ENCODE peak calls at places on chromosomes 13 and 19, in four cellular contexts. One of them, this sample, is unnamed.

GRCh38 chr19:38020331-38020730 is 113.3 kb downstream of the SIPA1L3 start:
- DNase-seq in SK-N-SH: no peak
- DNase-seq in transverse colon: no peak
- DNase-seq in suprapubic skin: no peak
- DNase-seq in this sample: no peak

GRCh38 chr19:32289566-32290210 is 55.7 kb upstream of the ZNF507 start:
- DNase-seq in transverse colon: no peak
- DNase-seq in suprapubic skin: no peak
- DNase-seq in SK-N-SH: no peak
- DNase-seq in this sample: no peak

GRCh38 chr13:38002596-38002995 is 133.0 kb upstream of the TRPC4 start:
- DNase-seq in transverse colon: no peak
- DNase-seq in SK-N-SH: no peak
- DNase-seq in suprapubic skin: no peak
- DNase-seq in this sample: no peak

GRCh38 chr13:66574606-66575005 is 655.5 kb downstream of the PCDH9 start:
- DNase-seq in transverse colon: no peak
- DNase-seq in suprapubic skin: no peak
- DNase-seq in SK-N-SH: no peak
- DNase-seq in this sample: no peak

GRCh38 chr13:25881946-25882574 is 169.8 kb downstream of the SHISA2 start:
- DNase-seq in SK-N-SH: peak
- DNase-seq in transverse colon: no peak
- DNase-seq in suprapubic skin: no peak
- DNase-seq in this sample: no peak

GRCh38 chr19:41335467-41335866 is 18.3 kb downstream of the TGFB1 start:
- DNase-seq in SK-N-SH: no peak
- DNase-seq in suprapubic skin: no peak
- DNase-seq in transverse colon: no peak
- DNase-seq in this sample: no peak

GRCh38 chr19:47093841-47094240 is 19.7 kb downstream of the ZC3H4 start:
- DNase-seq in suprapubic skin: no peak
- DNase-seq in transverse colon: no peak
- DNase-seq in SK-N-SH: no peak
- DNase-seq in this sample: no peak

GRCh38 chr19:13986348-13986904 is 19.7 kb downstream of the RFX1 start:
- DNase-seq in SK-N-SH: peak
- DNase-seq in transverse colon: peak
- DNase-seq in suprapubic skin: peak
- DNase-seq in this sample: peak

GRCh38 chr13:114035583-114036501 is 62.0 kb upstream of the C13orf46 start:
- DNase-seq in transverse colon: no peak
- DNase-seq in SK-N-SH: no peak
- DNase-seq in suprapubic skin: no peak
- DNase-seq in this sample: peak

GRCh38 chr13:112910016-112910415 is 59.0 kb upstream of the MCF2L start:
- DNase-seq in transverse colon: no peak
- DNase-seq in SK-N-SH: no peak
- DNase-seq in suprapubic skin: no peak
- DNase-seq in this sample: no peak

GRCh38 chr13:112907916-112908315 is 61.1 kb upstream of the MCF2L start:
- DNase-seq in suprapubic skin: peak
- DNase-seq in SK-N-SH: no peak
- DNase-seq in transverse colon: no peak
- DNase-seq in this sample: no peak

GRCh38 chr13:112905990-112906641 is 62.9 kb upstream of the MCF2L start:
- DNase-seq in SK-N-SH: no peak
- DNase-seq in suprapubic skin: peak
- DNase-seq in transverse colon: no peak
- DNase-seq in this sample: no peak

GRCh38 chr13:112907286-112907685 is 61.7 kb upstream of the MCF2L start:
- DNase-seq in SK-N-SH: no peak
- DNase-seq in suprapubic skin: peak
- DNase-seq in transverse colon: no peak
- DNase-seq in this sample: no peak

DNA sequence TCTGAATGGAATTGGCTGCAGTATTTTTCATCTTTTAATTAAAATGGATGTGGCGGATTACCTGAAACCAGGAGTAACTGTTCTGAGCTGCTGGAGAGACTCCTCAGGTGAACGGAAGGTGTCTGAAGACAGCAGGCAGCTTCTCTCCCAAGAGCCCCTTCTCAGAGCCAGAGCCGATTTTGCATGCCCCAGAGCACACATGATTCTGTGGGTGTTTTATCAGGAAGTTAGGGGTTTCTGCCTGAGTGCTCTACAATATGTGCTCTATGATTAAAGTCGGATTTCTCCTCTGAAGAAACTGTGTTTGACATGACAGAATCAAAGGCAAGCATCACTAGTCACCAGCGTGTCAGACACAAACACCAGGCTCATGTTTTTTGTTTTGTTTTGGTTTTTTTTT is 60.7 kb upstream of the MCF2L start:
- DNase-seq in suprapubic skin: no peak
- DNase-seq in SK-N-SH: no peak
- DNase-seq in transverse colon: no peak
- DNase-seq in this sample: no peak
- TF ChIP-seq EP300 in suprapubic skin: no peak
- TF ChIP-seq EP300 in SK-N-SH: no peak
- TF ChIP-seq EP300 in transverse colon: no peak
- TF ChIP-seq EP300 in this sample: no peak

DNA sequence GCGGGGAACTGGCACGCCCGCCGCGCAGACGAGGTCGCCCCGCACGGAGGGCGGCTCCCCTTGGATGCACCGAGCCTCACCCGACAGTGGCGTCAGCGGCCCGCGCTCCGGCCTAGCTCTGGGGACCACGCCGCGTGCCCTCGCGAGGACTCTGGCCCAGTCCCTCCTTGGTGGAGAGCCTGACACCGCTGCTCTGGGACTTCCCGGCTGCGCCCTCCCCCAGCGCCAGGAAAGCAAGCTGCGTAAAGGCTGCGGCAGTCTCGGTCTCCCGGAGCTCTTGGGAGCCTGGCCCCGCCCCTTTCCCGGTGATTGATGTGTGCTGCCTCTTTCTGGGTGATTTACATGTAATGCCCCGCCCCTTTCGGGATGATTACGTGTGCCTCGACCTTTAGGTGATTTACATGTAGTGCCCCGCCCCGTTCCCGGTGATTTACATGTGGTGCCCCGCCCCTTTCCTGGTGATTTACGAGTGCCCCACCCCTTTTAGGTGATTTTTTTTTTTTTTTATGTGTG is at the start of gene LENG9:
- DNase-seq in transverse colon: peak
- DNase-seq in suprapubic skin: peak
- DNase-seq in SK-N-SH: peak
- DNase-seq in this sample: peak
- TF ChIP-seq EP300 in transverse colon: no peak
- TF ChIP-seq EP300 in suprapubic skin: no peak
- TF ChIP-seq EP300 in SK-N-SH: no peak
- TF ChIP-seq EP300 in this sample: peak

GRCh38 chr19:40177286-40178070 is 13.7 kb upstream of the MAP3K10 start:
- DNase-seq in SK-N-SH: no peak
- DNase-seq in suprapubic skin: no peak
- DNase-seq in transverse colon: no peak
- DNase-seq in this sample: no peak

GRCh38 chr19:40174087-40174486 is 17.1 kb upstream of the MAP3K10 start:
- DNase-seq in suprapubic skin: no peak
- DNase-seq in SK-N-SH: no peak
- DNase-seq in transverse colon: no peak
- DNase-seq in this sample: no peak

GRCh38 chr19:40178756-40179155 is 12.5 kb upstream of the MAP3K10 start:
- DNase-seq in transverse colon: no peak
- DNase-seq in suprapubic skin: no peak
- DNase-seq in SK-N-SH: no peak
- DNase-seq in this sample: no peak

GRCh38 chr19:40175820-40176219 is 15.4 kb upstream of the MAP3K10 start:
- DNase-seq in transverse colon: no peak
- DNase-seq in SK-N-SH: no peak
- DNase-seq in suprapubic skin: no peak
- DNase-seq in this sample: no peak
- TF ChIP-seq EP300 in transverse colon: no peak
- TF ChIP-seq EP300 in SK-N-SH: no peak
- TF ChIP-seq EP300 in suprapubic skin: no peak
- TF ChIP-seq EP300 in this sample: no peak

DNA sequence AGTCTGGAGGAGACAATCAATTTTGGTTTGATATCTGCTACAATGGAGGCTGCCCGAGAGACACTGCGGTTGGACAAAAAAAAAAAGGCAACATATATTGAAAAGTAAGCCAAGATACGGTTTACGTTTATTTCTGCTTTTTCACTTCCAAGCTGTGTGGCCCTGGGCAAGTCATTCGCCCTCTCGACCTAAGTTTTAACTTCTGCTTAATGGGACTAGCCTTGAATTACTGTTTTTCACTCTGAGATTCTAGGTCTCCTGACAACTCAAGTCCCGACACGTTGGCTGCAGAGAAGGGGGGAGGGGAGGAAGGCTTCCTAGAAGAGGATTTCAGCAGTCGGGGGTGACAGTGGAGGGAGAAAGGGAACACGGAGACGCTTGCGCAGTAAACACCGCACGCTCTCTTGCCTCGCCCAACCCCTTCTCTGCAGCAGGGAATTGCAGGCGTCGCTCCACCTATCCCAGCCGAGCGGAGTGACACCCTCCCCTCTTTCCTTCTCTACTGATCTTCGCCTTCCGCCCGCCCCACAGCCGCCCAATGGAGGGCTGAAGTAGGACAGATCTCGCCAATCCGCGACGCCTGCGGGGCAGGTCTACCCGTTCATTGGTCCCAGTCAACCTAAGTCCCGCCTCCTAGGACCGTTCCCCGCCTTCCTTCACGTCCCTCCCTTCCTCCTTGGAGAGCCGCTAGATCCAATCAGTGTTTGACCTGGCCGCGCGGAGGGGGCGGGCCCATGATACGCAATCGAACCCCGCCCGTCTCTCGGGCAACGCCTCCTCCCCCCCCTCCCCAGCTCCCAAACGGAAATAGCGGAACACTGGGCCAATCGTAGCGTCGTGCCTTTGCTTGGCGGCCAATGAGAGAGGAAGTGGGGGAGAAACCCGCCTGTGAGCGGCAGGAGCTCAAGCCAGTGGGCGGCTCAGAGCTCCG is 529 bp upstream of the AP2A1 start:
- DNase-seq in suprapubic skin: peak
- DNase-seq in SK-N-SH: peak
- DNase-seq in transverse colon: peak
- DNase-seq in this sample: peak
- TF ChIP-seq EP300 in suprapubic skin: no peak
- TF ChIP-seq EP300 in SK-N-SH: no peak
- TF ChIP-seq EP300 in transverse colon: no peak
- TF ChIP-seq EP300 in this sample: peak

GRCh38 chr19:3389876-3390361 is 23.5 kb downstream of the NFIC start:
- DNase-seq in suprapubic skin: no peak
- DNase-seq in transverse colon: no peak
- DNase-seq in SK-N-SH: no peak
- DNase-seq in this sample: no peak

GRCh38 chr19:3389446-3389778 is 23.0 kb downstream of the NFIC start:
- DNase-seq in SK-N-SH: no peak
- DNase-seq in transverse colon: no peak
- DNase-seq in suprapubic skin: no peak
- DNase-seq in this sample: no peak

GRCh38 chr19:3386447-3387234 is 20.3 kb downstream of the NFIC start:
- DNase-seq in suprapubic skin: no peak
- DNase-seq in transverse colon: no peak
- DNase-seq in SK-N-SH: peak
- DNase-seq in this sample: no peak

GRCh38 chr19:3392480-3392879 is 26.1 kb downstream of the NFIC start:
- DNase-seq in transverse colon: no peak
- DNase-seq in suprapubic skin: no peak
- DNase-seq in SK-N-SH: no peak
- DNase-seq in this sample: no peak

GRCh38 chr19:3387645-3388589 is 21.5 kb downstream of the NFIC start:
- DNase-seq in SK-N-SH: peak
- DNase-seq in suprapubic skin: peak
- DNase-seq in transverse colon: peak
- DNase-seq in this sample: peak
- TF ChIP-seq EP300 in SK-N-SH: peak
- TF ChIP-seq EP300 in suprapubic skin: no peak
- TF ChIP-seq EP300 in transverse colon: peak
- TF ChIP-seq EP300 in this sample: peak